ENCODE peak calls at places on chromosomes 2 and 18, in six cellular contexts. V is GM12878, M is IMR-90, O is endothelial cell of umbilical vein, E is HepG2, J is K562. G is an unnamed sample.

GRCh38 chr2:21220930-21221329 is 97.2 kb downstream of the TDRD15 start:
- DNase-seq in V (no peak), M (no peak), J (no peak), O (peak; percentile 51), E (no peak), G (no peak)

GRCh38 chr2:138237657-138238384 is 263.7 kb upstream of the SPOPL start:
- DNase-seq in E (no peak), J (no peak), V (no peak), O (peak; percentile 84), M (no peak), G (no peak)

GRCh38 chr2:689877-690510 is 12.8 kb upstream of the TMEM18 start:
- DNase-seq in J (no peak), V (no peak), O (no peak), M (no peak), E (no peak), G (no peak)

GRCh38 chr2:45000921-45001628 is 8.2 kb downstream of the SIX2 start:
- DNase-seq in E (no peak), J (no peak), M (no peak), V (no peak), O (peak; percentile 14), G (no peak)

GRCh38 chr2:49619804-49620203 is 465.5 kb upstream of the FSHR start:
- DNase-seq in E (peak; percentile 18), V (no peak), O (no peak), J (no peak), M (no peak), G (no peak)

GRCh38 chr2:9207641-9208301 is 1.2 kb downstream of the ASAP2 start:
- DNase-seq in E (no peak), V (no peak), M (no peak), J (peak; percentile 36), O (peak; percentile 57), G (no peak)

GRCh38 chr18:24461996-24462395 is 1.6 kb downstream of the HRH4 start:
- DNase-seq in M (no peak), E (no peak), J (no peak), O (no peak), V (no peak), G (no peak)

GRCh38 chr2:201628545-201628944 is 14.8 kb downstream of the TMEM237 start:
- DNase-seq in J (no peak), V (no peak), M (peak; percentile 12), E (no peak), O (no peak), G (no peak)

GRCh38 chr18:58140366-58141325 is 96.6 kb downstream of the NEDD4L start:
- DNase-seq in V (no peak), O (no peak), M (no peak), E (peak; percentile 39), J (no peak), G (no peak)

GRCh38 chr2:176188969-176189665 is 649 bp downstream of the HOXD1 start:
- DNase-seq in E (no peak), O (peak; percentile 41), M (no peak), J (no peak), V (no peak), G (no peak)

GRCh38 chr2:237687666-237688065 is 60.3 kb downstream of the LRRFIP1 start:
- DNase-seq in J (peak; percentile 45), O (no peak), V (no peak), E (peak; percentile 90), M (peak; percentile 99), G (no peak)

GRCh38 chr2:46878886-46879285 is 36.7 kb downstream of the MCFD2 start:
- DNase-seq in E (peak; percentile 43), M (peak; percentile 84), O (peak; percentile 81), V (no peak), J (no peak), G (no peak)

GRCh38 chr2:171688129-171688465 is 828 bp downstream of the DYNC1I2 start:
- DNase-seq in E (no peak), J (no peak), O (no peak), V (no peak), M (peak; percentile 37), G (no peak)

GRCh38 chr2:102707796-102708713 is 53.8 kb upstream of the TMEM182 start:
- DNase-seq in E (no peak), J (no peak), V (no peak), O (no peak), M (no peak), G (no peak)

GRCh38 chr2:207143474-207144190 is 22.1 kb downstream of the KLF7 start:
- DNase-seq in O (peak; percentile 91), M (no peak), J (no peak), E (no peak), V (no peak), G (no peak)

GRCh38 chr2:25491003-25491696 is 149.4 kb upstream of the DNMT3A start:
- DNase-seq in J (no peak), E (no peak), V (no peak), O (peak; percentile 5), M (no peak), G (no peak)

GRCh38 chr2:124804014-124804940 is 779.2 kb downstream of the CNTNAP5 start:
- DNase-seq in M (peak; percentile 25), O (no peak), E (peak; percentile 69), J (peak; percentile 52), V (peak; percentile 12), G (peak; percentile 3)

GRCh38 chr18:44548291-44549221 is 132.1 kb upstream of the SETBP1 start:
- DNase-seq in J (no peak), V (no peak), O (peak; percentile 9), E (no peak), M (no peak), G (no peak)

GRCh38 chr2:120625865-120626560 is 109.7 kb upstream of the GLI2 start:
- DNase-seq in M (no peak), V (no peak), J (no peak), O (no peak), E (peak; percentile 35), G (no peak)

GRCh38 chr18:903703-904102 is 968 bp upstream of the ADCYAP1 start:
- DNase-seq in V (no peak), O (peak; percentile 42), E (no peak), M (peak; percentile 10), J (peak; percentile 76), G (no peak)

GRCh38 chr2:239830718-239831271 is 194.3 kb downstream of the NDUFA10 start:
- DNase-seq in E (no peak), J (no peak), O (peak; percentile 7), V (no peak), M (no peak), G (no peak)

GRCh38 chr2:86441789-86442641 is 844 bp downstream of the KDM3A start:
- DNase-seq in O (peak; percentile 74), V (peak; percentile 19), J (peak; percentile 62), M (peak; percentile 50), E (peak; percentile 24), G (no peak)

GRCh38 chr2:241198381-241199282 is 10.2 kb downstream of the ANO7 start:
- DNase-seq in M (no peak), O (no peak), J (no peak), V (no peak), E (no peak), G (no peak)
- TF ChIP-seq POLR2A in M (no peak), O (no peak), J (no peak), V (no peak), E (no peak), G (no peak)

GRCh38 chr18:28178720-28179119 is 1.8 kb upstream of the CDH2 start:
- DNase-seq in V (no peak), J (no peak), E (no peak), M (peak; percentile 44), O (peak; percentile 16), G (no peak)

GRCh38 chr18:28176674-28176932 is 327 bp downstream of the CDH2 start:
- DNase-seq in V (no peak), J (no peak), M (no peak), O (no peak), E (no peak), G (no peak)

GRCh38 chr18:28176933-28177827 is at the start of gene CDH2:
- DNase-seq in V (no peak), M (peak; percentile 85), E (peak; percentile 77), O (peak; percentile 79), J (no peak), G (no peak)

GRCh38 chr18:28175930-28176673 is 828 bp downstream of the CDH2 start:
- DNase-seq in M (peak; percentile 27), O (peak; percentile 46), E (no peak), V (no peak), J (no peak), G (no peak)

DNA sequence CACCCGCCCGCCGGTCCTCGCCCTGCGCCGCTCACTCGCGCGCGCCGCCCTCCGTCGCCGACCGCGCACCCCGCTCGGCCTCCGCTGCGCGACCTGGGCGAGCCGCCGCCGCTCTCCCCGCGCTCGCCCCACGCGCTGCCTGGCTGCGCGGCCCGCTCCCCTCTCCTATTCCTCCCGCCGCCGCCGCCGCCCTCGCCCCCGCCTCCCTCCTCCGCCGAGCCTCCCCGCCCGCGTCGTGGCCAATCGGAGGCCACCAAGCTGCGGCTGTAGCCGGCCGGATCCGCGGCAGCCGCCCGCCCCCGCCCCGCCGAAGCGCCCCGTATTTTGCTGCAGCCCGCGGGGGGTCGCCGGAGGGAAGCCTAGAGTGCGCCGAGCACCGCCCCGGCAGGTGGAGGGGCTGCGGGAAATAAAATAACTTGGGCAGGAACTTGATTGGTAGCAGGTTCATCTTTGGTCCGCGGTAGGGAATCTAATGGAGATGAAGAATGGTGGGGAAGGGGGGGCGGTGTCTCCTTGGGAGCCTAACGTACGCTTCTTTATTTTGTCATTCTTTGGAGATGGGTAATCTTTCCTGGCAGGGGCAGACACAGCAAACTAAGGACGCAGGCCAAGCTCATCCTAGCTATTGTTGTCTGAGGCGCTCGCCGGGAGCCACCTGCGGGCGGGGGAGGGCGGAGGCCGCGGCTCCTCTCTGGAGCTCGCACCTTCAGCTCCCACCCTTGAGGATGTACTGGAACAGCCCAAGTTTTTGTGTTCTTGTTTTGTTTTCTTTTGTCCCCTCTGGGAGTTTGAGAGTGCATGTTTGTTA is 1.1 kb upstream of the CDH2 start:
- DNase-seq in O (peak; percentile 46), V (no peak), E (peak; percentile 18), M (peak; percentile 36), J (no peak), G (no peak)
- H3K9ac ChIP-seq in O (peak overlapping the region; percentile 95), V (no peak overlapping the region), E (peak overlapping the region; percentile 80), M (no peak overlapping the region), J (no peak overlapping the region), G (no peak overlapping the region)

GRCh38 chr2:10345126-10345525 is 42.4 kb downstream of the HPCAL1 start:
- DNase-seq in O (no peak), E (no peak), J (no peak), M (no peak), V (no peak), G (no peak)
- TF ChIP-seq POLR2A in O (no peak), E (no peak), J (no peak), M (no peak), V (no peak), G (no peak)

GRCh38 chr2:235217814-235218213 is 266.0 kb downstream of the SH3BP4 start:
- DNase-seq in J (no peak), E (no peak), V (no peak), O (no peak), M (peak; percentile 7), G (no peak)
- H3K9ac ChIP-seq in J (no peak overlapping the region), E (no peak overlapping the region), V (no peak overlapping the region), O (no peak overlapping the region), M (no peak overlapping the region), G (no peak overlapping the region)

GRCh38 chr2:156803243-156803642 is 367.1 kb downstream of the GPD2 start:
- DNase-seq in M (no peak), V (no peak), E (no peak), O (no peak), J (no peak), G (no peak)
- TF ChIP-seq POLR2A in M (no peak), V (no peak), E (no peak), O (no peak), J (no peak), G (no peak)